ENCODE peak calls at places on chromosomes 1 and 21, in five cellular contexts. One of them, this sample, is unnamed.

GRCh38 chr1:230047114-230047865 is 19.7 kb upstream of the GALNT2 start:
- DNase-seq in HepG2: no peak
- DNase-seq in H1: no peak
- DNase-seq in GM12891: no peak
- DNase-seq in K562: no peak
- DNase-seq in this sample: no peak

GRCh38 chr1:118147542-118147941 is 37.5 kb downstream of the SPAG17 start:
- DNase-seq in HepG2: no peak
- DNase-seq in H1: no peak
- DNase-seq in GM12891: no peak
- DNase-seq in K562: no peak
- DNase-seq in this sample: no peak

GRCh38 chr1:160519542-160520435 is 3.3 kb downstream of the SLAMF6 start:
- DNase-seq in HepG2: no peak
- DNase-seq in H1: no peak
- DNase-seq in GM12891: no peak
- DNase-seq in K562: peak; percentile 16
- DNase-seq in this sample: no peak

GRCh38 chr1:8702121-8702520 is 115.3 kb downstream of the RERE start:
- DNase-seq in HepG2: peak; percentile 59
- DNase-seq in H1: no peak
- DNase-seq in GM12891: no peak
- DNase-seq in K562: no peak
- DNase-seq in this sample: no peak

GRCh38 chr1:228020686-228021525 is 14.1 kb downstream of the WNT3A start:
- DNase-seq in HepG2: no peak
- DNase-seq in H1: no peak
- DNase-seq in GM12891: no peak
- DNase-seq in K562: no peak
- DNase-seq in this sample: no peak

GRCh38 chr1:245155186-245156040 is 628 bp downstream of the KIF26B start:
- DNase-seq in HepG2: no peak
- DNase-seq in H1: no peak
- DNase-seq in GM12891: peak; percentile 30
- DNase-seq in K562: peak; percentile 31
- DNase-seq in this sample: no peak

GRCh38 chr1:41322835-41323234 is 38.4 kb upstream of the FOXO6 start:
- DNase-seq in HepG2: peak; percentile 46
- DNase-seq in H1: peak; percentile 36
- DNase-seq in GM12891: peak; percentile 46
- DNase-seq in K562: peak; percentile 75
- DNase-seq in this sample: peak; percentile 48

GRCh38 chr1:221689138-221689537 is 52.8 kb downstream of the DUSP10 start:
- DNase-seq in HepG2: no peak
- DNase-seq in H1: no peak
- DNase-seq in GM12891: no peak
- DNase-seq in K562: no peak
- DNase-seq in this sample: no peak

GRCh38 chr1:15765495-15766194 is 7.0 kb downstream of the FBLIM1 start:
- DNase-seq in HepG2: no peak
- DNase-seq in H1: no peak
- DNase-seq in GM12891: no peak
- DNase-seq in K562: peak; percentile 67
- DNase-seq in this sample: no peak

GRCh38 chr1:24793762-24794161 is 48.5 kb downstream of the CLIC4 start:
- DNase-seq in HepG2: no peak
- DNase-seq in H1: no peak
- DNase-seq in GM12891: no peak
- DNase-seq in K562: no peak
- DNase-seq in this sample: no peak

GRCh38 chr1:228515200-228515834 is 28.1 kb downstream of the RNF187 start:
- DNase-seq in HepG2: peak; percentile 17
- DNase-seq in H1: no peak
- DNase-seq in GM12891: no peak
- DNase-seq in K562: peak; percentile 79
- DNase-seq in this sample: no peak

GRCh38 chr21:31343680-31344480 is at the start of gene TIAM1:
- DNase-seq in HepG2: no peak
- DNase-seq in H1: peak; percentile 38
- DNase-seq in GM12891: no peak
- DNase-seq in K562: no peak
- DNase-seq in this sample: no peak

GRCh38 chr1:245585252-245585959 is 430.6 kb downstream of the KIF26B start:
- DNase-seq in HepG2: no peak
- DNase-seq in H1: no peak
- DNase-seq in GM12891: no peak
- DNase-seq in K562: no peak
- DNase-seq in this sample: no peak

GRCh38 chr1:46489169-46489637 is 433 bp upstream of the DMBX1 start:
- DNase-seq in HepG2: no peak
- DNase-seq in H1: no peak
- DNase-seq in GM12891: peak; percentile 49
- DNase-seq in K562: peak; percentile 55
- DNase-seq in this sample: no peak

GRCh38 chr1:161379071-161379470 is 11.4 kb upstream of the CFAP126 start:
- DNase-seq in HepG2: no peak
- DNase-seq in H1: no peak
- DNase-seq in GM12891: no peak
- DNase-seq in K562: no peak
- DNase-seq in this sample: no peak

GRCh38 chr1:85275701-85276289 is 637 bp downstream of the BCL10 start:
- DNase-seq in HepG2: no peak
- DNase-seq in H1: no peak
- DNase-seq in GM12891: no peak
- DNase-seq in K562: no peak
- DNase-seq in this sample: no peak

GRCh38 chr1:229781453-229781852 is 155.4 kb downstream of the URB2 start:
- DNase-seq in HepG2: peak; percentile 2
- DNase-seq in H1: no peak
- DNase-seq in GM12891: no peak
- DNase-seq in K562: no peak
- DNase-seq in this sample: no peak

GRCh38 chr1:23098463-23099170 is 70.0 kb downstream of the LUZP1 start:
- DNase-seq in HepG2: peak; percentile 62
- DNase-seq in H1: peak; percentile 43
- DNase-seq in GM12891: no peak
- DNase-seq in K562: peak; percentile 73
- DNase-seq in this sample: peak; percentile 25

GRCh38 chr1:156063997-156064285 is 3.0 kb downstream of the RAB25 start:
- DNase-seq in HepG2: no peak
- DNase-seq in H1: no peak
- DNase-seq in GM12891: no peak
- DNase-seq in K562: no peak
- DNase-seq in this sample: no peak

GRCh38 chr1:47940321-47940720 is 56.9 kb downstream of the TRABD2B start:
- DNase-seq in HepG2: no peak
- DNase-seq in H1: no peak
- DNase-seq in GM12891: no peak
- DNase-seq in K562: no peak
- DNase-seq in this sample: no peak

GRCh38 chr1:94120591-94120901 is 402 bp downstream of the ABCA4 start:
- DNase-seq in HepG2: no peak
- DNase-seq in H1: no peak
- DNase-seq in GM12891: no peak
- DNase-seq in K562: no peak
- DNase-seq in this sample: no peak

GRCh38 chr1:210222288-210223006 is 10.1 kb upstream of the SERTAD4 start:
- DNase-seq in HepG2: no peak
- DNase-seq in H1: no peak
- DNase-seq in GM12891: no peak
- DNase-seq in K562: no peak
- DNase-seq in this sample: no peak

GRCh38 chr1:6267686-6268281 is 6.9 kb upstream of the GPR153 start:
- DNase-seq in HepG2: no peak
- DNase-seq in H1: no peak
- DNase-seq in GM12891: no peak
- DNase-seq in K562: no peak
- DNase-seq in this sample: no peak

GRCh38 chr1:235714205-235714897 is 64.8 kb upstream of the GNG4 start:
- DNase-seq in HepG2: no peak
- DNase-seq in H1: no peak
- DNase-seq in GM12891: no peak
- DNase-seq in K562: no peak
- DNase-seq in this sample: no peak

GRCh38 chr1:207670192-207670591 is 25.3 kb downstream of the CR1L start:
- DNase-seq in HepG2: no peak
- DNase-seq in H1: no peak
- DNase-seq in GM12891: no peak
- DNase-seq in K562: no peak
- DNase-seq in this sample: no peak

GRCh38 chr1:168469690-168470089 is 74.1 kb downstream of the XCL2 start:
- DNase-seq in HepG2: no peak
- DNase-seq in H1: no peak
- DNase-seq in GM12891: no peak
- DNase-seq in K562: peak; percentile 85
- DNase-seq in this sample: no peak

GRCh38 chr1:239898067-239898730 is 193.5 kb upstream of the FMN2 start:
- DNase-seq in HepG2: peak; percentile 50
- DNase-seq in H1: peak; percentile 53
- DNase-seq in GM12891: peak; percentile 46
- DNase-seq in K562: peak; percentile 70
- DNase-seq in this sample: peak; percentile 33

GRCh38 chr1:154594811-154595210 is 13.2 kb downstream of the ADAR start:
- DNase-seq in HepG2: no peak
- DNase-seq in H1: no peak
- DNase-seq in GM12891: no peak
- DNase-seq in K562: no peak
- DNase-seq in this sample: no peak

GRCh38 chr1:192904438-192904895 is 95.6 kb downstream of the RGS2 start:
- DNase-seq in HepG2: no peak
- DNase-seq in H1: no peak
- DNase-seq in GM12891: no peak
- DNase-seq in K562: no peak
- DNase-seq in this sample: no peak

GRCh38 chr1:48817505-48818114 is 40.9 kb upstream of the BEND5 start:
- DNase-seq in HepG2: peak; percentile 18
- DNase-seq in H1: peak; percentile 31
- DNase-seq in GM12891: no peak
- DNase-seq in K562: peak; percentile 8
- DNase-seq in this sample: no peak

GRCh38 chr1:3225668-3226067 is 156.7 kb downstream of the PRDM16 start:
- DNase-seq in HepG2: no peak
- DNase-seq in H1: no peak
- DNase-seq in GM12891: no peak
- DNase-seq in K562: no peak
- DNase-seq in this sample: no peak

GRCh38 chr1:115364044-115364775 is 26.2 kb upstream of the NGF start:
- DNase-seq in HepG2: no peak
- DNase-seq in H1: no peak
- DNase-seq in GM12891: no peak
- DNase-seq in K562: no peak
- DNase-seq in this sample: no peak

GRCh38 chr1:154803203-154803920 is 66.7 kb downstream of the KCNN3 start:
- DNase-seq in HepG2: no peak
- DNase-seq in H1: no peak
- DNase-seq in GM12891: no peak
- DNase-seq in K562: no peak
- DNase-seq in this sample: no peak

GRCh38 chr1:66464802-66465201 is 69.2 kb upstream of the SGIP1 start:
- DNase-seq in HepG2: no peak
- DNase-seq in H1: no peak
- DNase-seq in GM12891: no peak
- DNase-seq in K562: no peak
- DNase-seq in this sample: no peak

GRCh38 chr1:44012411-44012810 is 18.9 kb downstream of the SLC6A9 start:
- DNase-seq in HepG2: no peak
- DNase-seq in H1: no peak
- DNase-seq in GM12891: no peak
- DNase-seq in K562: no peak
- DNase-seq in this sample: no peak
- TF ChIP-seq POLR2AphosphoS5 in HepG2: no peak
- TF ChIP-seq POLR2AphosphoS5 in H1: no peak
- TF ChIP-seq POLR2AphosphoS5 in GM12891: no peak
- TF ChIP-seq POLR2AphosphoS5 in K562: no peak
- TF ChIP-seq POLR2AphosphoS5 in this sample: no peak

GRCh38 chr1:215523906-215524305 is 43.2 kb upstream of the KCTD3 start:
- DNase-seq in HepG2: no peak
- DNase-seq in H1: no peak
- DNase-seq in GM12891: no peak
- DNase-seq in K562: no peak
- DNase-seq in this sample: no peak
- TF ChIP-seq TAF1 in HepG2: no peak
- TF ChIP-seq TAF1 in H1: no peak
- TF ChIP-seq TAF1 in GM12891: no peak
- TF ChIP-seq TAF1 in K562: no peak
- TF ChIP-seq TAF1 in this sample: no peak

GRCh38 chr1:19646771-19647319 is 2.7 kb downstream of the NBL1 start:
- DNase-seq in HepG2: no peak
- DNase-seq in H1: no peak
- DNase-seq in GM12891: no peak
- DNase-seq in K562: no peak
- DNase-seq in this sample: no peak

GRCh38 chr1:19648689-19649088 is 4.6 kb downstream of the NBL1 start:
- DNase-seq in HepG2: peak; percentile 53
- DNase-seq in H1: peak; percentile 74
- DNase-seq in GM12891: no peak
- DNase-seq in K562: peak; percentile 61
- DNase-seq in this sample: no peak

GRCh38 chr1:19648239-19648638 is 4.1 kb downstream of the NBL1 start:
- DNase-seq in HepG2: no peak
- DNase-seq in H1: no peak
- DNase-seq in GM12891: no peak
- DNase-seq in K562: no peak
- DNase-seq in this sample: no peak

GRCh38 chr1:19646366-19646765 is 2.3 kb downstream of the NBL1 start:
- DNase-seq in HepG2: no peak
- DNase-seq in H1: no peak
- DNase-seq in GM12891: peak; percentile 58
- DNase-seq in K562: no peak
- DNase-seq in this sample: no peak

GRCh38 chr1:19647643-19648042 is 3.5 kb downstream of the NBL1 start:
- DNase-seq in HepG2: no peak
- DNase-seq in H1: no peak
- DNase-seq in GM12891: no peak
- DNase-seq in K562: no peak
- DNase-seq in this sample: no peak
- TF ChIP-seq POLR2A in HepG2: no peak
- TF ChIP-seq POLR2A in H1: no peak
- TF ChIP-seq POLR2A in GM12891: no peak
- TF ChIP-seq POLR2A in K562: no peak
- TF ChIP-seq POLR2A in this sample: no peak

GRCh38 chr1:30755334-30755733 is 2.2 kb downstream of the LAPTM5 start:
- DNase-seq in HepG2: no peak
- DNase-seq in H1: no peak
- DNase-seq in GM12891: no peak
- DNase-seq in K562: no peak
- DNase-seq in this sample: no peak

GRCh38 chr1:30756545-30757195 is 904 bp downstream of the LAPTM5 start:
- DNase-seq in HepG2: no peak
- DNase-seq in H1: no peak
- DNase-seq in GM12891: no peak
- DNase-seq in K562: peak; percentile 78
- DNase-seq in this sample: no peak

GRCh38 chr1:30756206-30756544 is 1.4 kb downstream of the LAPTM5 start:
- DNase-seq in HepG2: no peak
- DNase-seq in H1: no peak
- DNase-seq in GM12891: no peak
- DNase-seq in K562: no peak
- DNase-seq in this sample: no peak

GRCh38 chr1:30754684-30755171 is 2.8 kb downstream of the LAPTM5 start:
- DNase-seq in HepG2: no peak
- DNase-seq in H1: no peak
- DNase-seq in GM12891: no peak
- DNase-seq in K562: no peak
- DNase-seq in this sample: no peak

GRCh38 chr1:30755746-30756145 is 1.8 kb downstream of the LAPTM5 start:
- DNase-seq in HepG2: no peak
- DNase-seq in H1: no peak
- DNase-seq in GM12891: no peak
- DNase-seq in K562: no peak
- DNase-seq in this sample: no peak
- TF ChIP-seq POLR2AphosphoS5 in HepG2: no peak
- TF ChIP-seq POLR2AphosphoS5 in H1: no peak
- TF ChIP-seq POLR2AphosphoS5 in GM12891: no peak
- TF ChIP-seq POLR2AphosphoS5 in K562: no peak
- TF ChIP-seq POLR2AphosphoS5 in this sample: no peak

This sample was measured in GM12892.